ENCODE peak calls at places on chromosomes 5 and 9, in five cellular contexts. M is psoas muscle, J is EL, H is prostate gland, U is frontal cortex. V is an unnamed sample.

GRCh38 chr9:98410185-98410697 is 154.8 kb upstream of the TBC1D2 start:
- DNase-seq in U (peak), M (no peak), H (no peak), J (peak), V (no peak)

GRCh38 chr5:180084638-180085561 is 13.3 kb upstream of the RNF130 start:
- DNase-seq in J (no peak), U (no peak), H (peak), M (no peak), V (peak)

GRCh38 chr9:89498845-89499480 is 1.1 kb upstream of the SEMA4D start:
- DNase-seq in J (no peak), H (no peak), U (no peak), M (no peak), V (no peak)

GRCh38 chr9:79377315-79377855 is 194.4 kb upstream of the TLE4 start:
- DNase-seq in H (no peak), U (no peak), J (peak), M (no peak), V (no peak)

GRCh38 chr5:6274846-6275543 is 103.4 kb downstream of the MED10 start:
- DNase-seq in H (no peak), U (no peak), J (no peak), M (no peak), V (no peak)

GRCh38 chr9:136748656-136749551 is 579 bp upstream of the LCN6 start:
- DNase-seq in J (no peak), H (no peak), U (no peak), M (no peak), V (no peak)

GRCh38 chr5:138824516-138824915 is 50.6 kb downstream of the LRRTM2 start:
- DNase-seq in J (no peak), H (no peak), M (no peak), U (no peak), V (no peak)

GRCh38 chr5:137649228-137649890 is 86.5 kb downstream of the KLHL3 start:
- DNase-seq in J (peak), M (no peak), U (no peak), H (no peak), V (no peak)

GRCh38 chr5:132771559-132771998 is 5.5 kb downstream of the SEPTIN8 start:
- DNase-seq in M (peak), J (peak), H (no peak), U (no peak), V (no peak)

GRCh38 chr9:32589083-32589713 is 16.2 kb upstream of the NDUFB6 start:
- DNase-seq in M (no peak), U (peak), H (no peak), J (peak), V (no peak)

GRCh38 chr5:6829150-6829784 is 116.0 kb downstream of the TENT4A start:
- DNase-seq in J (no peak), M (no peak), H (no peak), U (no peak), V (no peak)

V was measured in LNCaP clone FGC.